ENCODE peak calls at places on chromosomes 13 and 19, in six cellular contexts. W is naive thymus-derived CD4-positive, alpha-beta T cell; J is IMR-90; C is left lung; I is small intestine; V is tibial nerve. A is an unnamed sample. For H3K9me3, the result is how much of the 10 kb centered on the place peaks cover.

GRCh38 chr13:37209621-37210020 is 104.2 kb upstream of the CSNK1A1L start:
- DNase-seq in W (no peak), J (peak), C (no peak), I (no peak), V (no peak), A (no peak)

GRCh38 chr19:35066691-35067563 is 25.4 kb downstream of the HPN start:
- DNase-seq in W (peak), J (peak), C (peak), I (peak), V (peak), A (peak)

GRCh38 chr13:53054569-53054968 is 26.0 kb downstream of the OLFM4 start:
- DNase-seq in W (no peak), J (no peak), C (no peak), I (peak), V (no peak), A (no peak)

GRCh38 chr19:45976180-45976579 is 2.5 kb upstream of the NOVA2 start:
- DNase-seq in W (no peak), J (no peak), C (peak), I (no peak), V (no peak), A (no peak)

GRCh38 chr19:49020931-49021895 is 2.9 kb downstream of the CGB3 start:
- DNase-seq in W (no peak), J (peak), C (no peak), I (no peak), V (no peak), A (no peak)

GRCh38 chr13:51520524-51520923 is 63.7 kb upstream of the WDFY2 start:
- DNase-seq in W (no peak), J (peak), C (no peak), I (no peak), V (no peak), A (no peak)

GRCh38 chr19:17235618-17236413 is 9.8 kb downstream of the OCEL1 start:
- DNase-seq in W (peak), J (peak), C (peak), I (peak), V (no peak), A (no peak)

GRCh38 chr19:43592800-43593350 is 3.1 kb downstream of the IRGQ start:
- DNase-seq in W (no peak), J (no peak), C (no peak), I (no peak), V (no peak), A (no peak)

GRCh38 chr19:1270168-1270853 is 1.2 kb downstream of the CIRBP start:
- DNase-seq in W (no peak), J (no peak), C (no peak), I (peak), V (no peak), A (no peak)

GRCh38 chr13:36666482-36667264 is 7.1 kb upstream of the SERTM1 start:
- DNase-seq in W (no peak), J (no peak), C (no peak), I (no peak), V (no peak), A (no peak)

GRCh38 chr13:38530492-38530891 is 156.4 kb upstream of the FREM2 start:
- DNase-seq in W (no peak), J (peak), C (no peak), I (no peak), V (no peak), A (no peak)

GRCh38 chr19:3532154-3533019 is 6.6 kb upstream of the TEKTIP1 start:
- DNase-seq in W (no peak), J (no peak), C (no peak), I (no peak), V (no peak), A (no peak)

GRCh38 chr13:37868691-37869505 is 674 bp downstream of the TRPC4 start:
- DNase-seq in W (no peak), J (peak), C (no peak), I (peak), V (no peak), A (no peak)

GRCh38 chr19:4597975-4598671 is 38.6 kb upstream of the SEMA6B start:
- DNase-seq in W (no peak), J (no peak), C (no peak), I (peak), V (no peak), A (no peak)

GRCh38 chr19:58166708-58167280 is 16.1 kb upstream of the ZNF274 start:
- DNase-seq in W (no peak), J (no peak), C (no peak), I (no peak), V (no peak), A (no peak)
- H3K9me3 ChIP-seq in W (half or more), J (half or more), C (under half), I (under half), V (under half), A (under half)

GRCh38 chr19:57421037-57421436 is 10.1 kb downstream of the ZNF17 start:
- DNase-seq in W (no peak), J (no peak), C (no peak), I (no peak), V (no peak), A (no peak)

GRCh38 chr19:57419439-57419838 is 8.5 kb downstream of the ZNF17 start:
- DNase-seq in W (no peak), J (no peak), C (no peak), I (no peak), V (no peak), A (no peak)
- H3K9me3 ChIP-seq in W (half or more), J (under half), C (under half), I (under half), V (under half), A (under half)

DNA sequence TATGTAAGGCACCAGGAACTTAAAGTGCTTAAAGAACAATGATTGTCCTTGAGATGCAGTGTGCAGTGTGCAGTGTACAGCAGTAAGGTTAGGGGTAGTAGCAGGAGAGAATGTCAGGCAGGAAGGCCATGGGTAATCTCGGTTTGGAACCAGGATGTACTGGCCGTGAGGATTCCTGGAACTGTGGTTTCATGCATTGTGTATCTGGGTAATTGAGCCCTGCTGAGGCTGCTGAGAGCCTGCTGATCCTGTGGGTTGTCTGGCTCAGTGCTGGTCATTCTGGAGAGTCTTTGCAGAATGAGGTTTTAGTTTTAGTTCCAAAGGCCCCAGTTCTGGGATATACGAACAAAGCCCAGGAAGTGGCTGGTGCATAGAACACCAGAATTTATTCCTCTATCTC is 71.0 kb downstream of the ZNF568 start:
- DNase-seq in W (no peak), J (no peak), C (no peak), I (no peak), V (no peak), A (no peak)
- H3K9me3 ChIP-seq in W (half or more), J (under half), C (under half), I (under half), V (under half), A (under half)

DNA sequence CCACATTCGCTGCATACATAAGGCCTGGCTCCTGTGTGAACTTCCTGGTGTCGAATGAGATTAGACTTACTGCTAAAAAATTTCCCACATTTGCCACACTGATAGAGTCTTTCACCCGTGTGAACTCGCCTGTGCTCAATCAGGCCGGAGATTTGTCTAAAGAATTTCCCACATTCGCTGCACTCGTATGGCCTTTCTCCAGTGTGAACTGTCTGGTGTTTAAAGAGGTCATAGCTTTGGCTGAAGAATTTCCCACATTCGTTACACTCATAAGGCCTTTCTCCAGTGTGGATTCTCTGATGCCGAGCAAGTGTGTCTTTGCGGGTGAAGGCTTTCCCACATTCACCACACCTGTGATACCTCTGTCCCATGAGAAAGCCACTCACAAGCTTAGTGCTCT is 6.5 kb downstream of the ZNF671 start:
- DNase-seq in W (no peak), J (no peak), C (no peak), I (no peak), V (no peak), A (no peak)
- H3K9me3 ChIP-seq in W (half or more), J (half or more), C (under half), I (under half), V (under half), A (under half)

GRCh38 chr13:45137501-45137880 is 17.2 kb downstream of the GTF2F2 start:
- DNase-seq in W (no peak), J (no peak), C (no peak), I (no peak), V (no peak), A (no peak)

GRCh38 chr13:45136741-45137500 is 16.6 kb downstream of the GTF2F2 start:
- DNase-seq in W (no peak), J (no peak), C (no peak), I (no peak), V (no peak), A (no peak)

GRCh38 chr13:45138282-45138681 is 18.0 kb downstream of the GTF2F2 start:
- DNase-seq in W (no peak), J (no peak), C (no peak), I (no peak), V (no peak), A (no peak)

GRCh38 chr13:45133396-45134118 is 13.2 kb downstream of the GTF2F2 start:
- DNase-seq in W (no peak), J (no peak), C (no peak), I (no peak), V (no peak), A (no peak)

GRCh38 chr13:45132384-45133064 is 12.2 kb downstream of the GTF2F2 start:
- DNase-seq in W (no peak), J (no peak), C (no peak), I (no peak), V (no peak), A (no peak)
- H3K9me3 ChIP-seq in W (under half), J (under half), C (under half), I (under half), V (under half), A (under half)

GRCh38 chr19:9672893-9673292 is 2.0 kb downstream of the ZNF562 start:
- DNase-seq in W (no peak), J (no peak), C (no peak), I (no peak), V (no peak), A (no peak)

GRCh38 chr19:9671654-9672053 is 3.2 kb downstream of the ZNF562 start:
- DNase-seq in W (no peak), J (no peak), C (no peak), I (no peak), V (no peak), A (no peak)

GRCh38 chr19:9667898-9668297 is 7.0 kb downstream of the ZNF562 start:
- DNase-seq in W (no peak), J (no peak), C (no peak), I (no peak), V (no peak), A (no peak)

GRCh38 chr19:9673912-9674668 is 810 bp downstream of the ZNF562 start:
- DNase-seq in W (no peak), J (peak), C (no peak), I (peak), V (no peak), A (no peak)

GRCh38 chr19:9668544-9668943 is 6.4 kb downstream of the ZNF562 start:
- DNase-seq in W (no peak), J (no peak), C (no peak), I (no peak), V (no peak), A (no peak)
- H3K9me3 ChIP-seq in W (half or more), J (under half), C (under half), I (under half), V (under half), A (under half)

GRCh38 chr13:35165205-35165604 is 223.1 kb downstream of the NBEA start:
- DNase-seq in W (no peak), J (no peak), C (no peak), I (no peak), V (no peak), A (no peak)
- H3K9me3 ChIP-seq in W (under half), J (under half), C (under half), I (under half), V (under half), A (under half)

A was measured in SK-N-MC.